ENCODE peak calls at places on chromosomes 5 and 9, in four cellular contexts. One of them, this sample, is unnamed.

GRCh38 chr9:70046274-70047070 is 2.8 kb downstream of the MAMDC2 start:
- DNase-seq in aorta: no peak
- DNase-seq in heart left ventricle: no peak
- DNase-seq in NCI-H510A: no peak
- DNase-seq in this sample: no peak

GRCh38 chr5:43193171-43193951 is 1.3 kb downstream of the NIM1K start:
- DNase-seq in NCI-H510A: no peak
- DNase-seq in heart left ventricle: no peak
- DNase-seq in aorta: no peak
- DNase-seq in this sample: peak

GRCh38 chr9:96411129-96411820 is 6.9 kb downstream of the ZNF367 start:
- DNase-seq in aorta: no peak
- DNase-seq in NCI-H510A: no peak
- DNase-seq in heart left ventricle: no peak
- DNase-seq in this sample: no peak

GRCh38 chr5:69238760-69239251 is 4.1 kb downstream of the CDK7 start:
- DNase-seq in heart left ventricle: no peak
- DNase-seq in aorta: no peak
- DNase-seq in NCI-H510A: no peak
- DNase-seq in this sample: no peak

GRCh38 chr5:152106571-152106970 is 181.9 kb upstream of the GLRA1 start:
- DNase-seq in aorta: no peak
- DNase-seq in heart left ventricle: no peak
- DNase-seq in NCI-H510A: no peak
- DNase-seq in this sample: no peak

GRCh38 chr9:112380771-112381181 is 868 bp downstream of the HSDL2 start:
- DNase-seq in aorta: no peak
- DNase-seq in heart left ventricle: no peak
- DNase-seq in NCI-H510A: no peak
- DNase-seq in this sample: no peak

GRCh38 chr5:148910216-148910615 is 83.8 kb downstream of the ADRB2 start:
- DNase-seq in heart left ventricle: no peak
- DNase-seq in aorta: no peak
- DNase-seq in NCI-H510A: no peak
- DNase-seq in this sample: no peak

GRCh38 chr9:37840560-37841194 is 40.1 kb downstream of the DCAF10 start:
- DNase-seq in heart left ventricle: no peak
- DNase-seq in aorta: no peak
- DNase-seq in NCI-H510A: no peak
- DNase-seq in this sample: no peak

GRCh38 chr5:26343801-26344310 is 694.5 kb downstream of the CDH9 start:
- DNase-seq in aorta: no peak
- DNase-seq in NCI-H510A: no peak
- DNase-seq in heart left ventricle: no peak
- DNase-seq in this sample: no peak

GRCh38 chr5:17374157-17374556 is 123.9 kb upstream of the TAF11L2 start:
- DNase-seq in NCI-H510A: no peak
- DNase-seq in aorta: no peak
- DNase-seq in heart left ventricle: no peak
- DNase-seq in this sample: no peak

GRCh38 chr5:73448072-73448432 is 525 bp downstream of the FOXD1 start:
- DNase-seq in NCI-H510A: no peak
- DNase-seq in aorta: peak
- DNase-seq in heart left ventricle: no peak
- DNase-seq in this sample: no peak

GRCh38 chr5:56457887-56458451 is 224.8 kb upstream of the ANKRD55 start:
- DNase-seq in aorta: no peak
- DNase-seq in heart left ventricle: peak
- DNase-seq in NCI-H510A: no peak
- DNase-seq in this sample: no peak

This sample was measured in right atrium auricular region.